ENCODE peak calls at places on chromosomes 12 and 14, in four cellular contexts. T is IMR-90, P is HCT116, U is NCI-H345. R is an unnamed sample.
A peak's percentile ranks its signal among the peaks of the same experiment; 100 is the strongest.

GRCh38 chr14:94681300-94682060 is 69.3 kb downstream of the SERPINA3 start:
- DNase-seq in T (peak; percentile 42), P (peak; percentile 74), U (peak; percentile 6), R (no peak)

GRCh38 chr14:76375484-76375883 is 453 bp upstream of the ESRRB start:
- DNase-seq in T (no peak), P (peak; percentile 12), U (no peak), R (no peak)

GRCh38 chr12:53207042-53207441 is at the start of gene ITGB7:
- DNase-seq in T (no peak), P (no peak), U (no peak), R (no peak)

GRCh38 chr12:76763746-76764675 is at the start of gene ZDHHC17:
- DNase-seq in T (peak; percentile 92), P (peak; percentile 78), U (peak; percentile 94), R (peak; percentile 88)

GRCh38 chr14:104561124-104561531 is 18.4 kb upstream of the C14orf180 start:
- DNase-seq in T (no peak), P (no peak), U (no peak), R (no peak)

GRCh38 chr12:15532364-15532977 is 210.2 kb downstream of the PTPRO start:
- DNase-seq in T (peak; percentile 77), P (peak; percentile 72), U (no peak), R (no peak)

GRCh38 chr12:112005419-112006395 is 7.3 kb downstream of the TMEM116 start:
- DNase-seq in T (peak; percentile 46), P (peak; percentile 24), U (no peak), R (no peak)

GRCh38 chr14:75479770-75480600 is 42.3 kb upstream of the BATF start:
- DNase-seq in T (no peak), P (no peak), U (no peak), R (no peak)

GRCh38 chr14:41925409-41925808 is 318.7 kb downstream of the LRFN5 start:
- DNase-seq in T (peak; percentile 1), P (peak; percentile 10), U (peak; percentile 18), R (no peak)

GRCh38 chr14:34030864-34031263 is 80.0 kb upstream of the EGLN3 start:
- DNase-seq in T (peak; percentile 35), P (no peak), U (no peak), R (no peak)

GRCh38 chr12:48070731-48071130 is 35.1 kb downstream of the SENP1 start:
- DNase-seq in T (no peak), P (no peak), U (no peak), R (no peak)

GRCh38 chr12:104187446-104188155 is 28.0 kb upstream of the TXNRD1 start:
- DNase-seq in T (no peak), P (no peak), U (no peak), R (no peak)

GRCh38 chr12:107600596-107601144 is 84.9 kb upstream of the PWP1 start:
- DNase-seq in T (no peak), P (no peak), U (no peak), R (no peak)

GRCh38 chr14:55721353-55721752 is 141.3 kb downstream of the KTN1 start:
- DNase-seq in T (peak; percentile 88), P (peak; percentile 22), U (no peak), R (no peak)

GRCh38 chr12:51389302-51389999 is 1.8 kb downstream of the GALNT6 start:
- DNase-seq in T (peak; percentile 93), P (no peak), U (no peak), R (no peak)

GRCh38 chr14:36339817-36340216 is 19.4 kb upstream of the MBIP start:
- DNase-seq in T (no peak), P (no peak), U (no peak), R (peak; percentile 20)

GRCh38 chr14:104150201-104151027 is 12.0 kb downstream of the KIF26A start:
- DNase-seq in T (no peak), P (no peak), U (peak; percentile 18), R (no peak)

GRCh38 chr12:4775936-4776335 is 55.7 kb downstream of the GALNT8 start:
- DNase-seq in T (no peak), P (no peak), U (no peak), R (no peak)

GRCh38 chr12:132527186-132527882 is 37.4 kb downstream of the FBRSL1 start:
- DNase-seq in T (no peak), P (no peak), U (no peak), R (no peak)

GRCh38 chr12:46197876-46198275 is 71.0 kb downstream of the SLC38A1 start:
- DNase-seq in T (no peak), P (no peak), U (no peak), R (no peak)

GRCh38 chr14:101475468-101476257 is 85.6 kb upstream of the DIO3 start:
- DNase-seq in T (peak; percentile 81), P (no peak), U (no peak), R (no peak)

GRCh38 chr12:115383668-115384067 is 699.7 kb upstream of the TBX3 start:
- DNase-seq in T (peak; percentile 93), P (no peak), U (no peak), R (no peak)

GRCh38 chr12:57096099-57096572 is 7.2 kb downstream of the NAB2 start:
- DNase-seq in T (no peak), P (no peak), U (peak; percentile 36), R (no peak)

GRCh38 chr14:77151245-77151644 is 9.7 kb upstream of the ZDHHC22 start:
- DNase-seq in T (no peak), P (no peak), U (peak; percentile 23), R (no peak)

GRCh38 chr14:36657409-36658090 is 4.1 kb upstream of the PAX9 start:
- DNase-seq in T (no peak), P (no peak), U (no peak), R (no peak)

GRCh38 chr14:37985826-37986470 is 221.8 kb upstream of the SSTR1 start:
- DNase-seq in T (peak; percentile 65), P (peak; percentile 41), U (peak; percentile 50), R (no peak)

GRCh38 chr12:119005085-119005484 is 23.7 kb downstream of the SRRM4 start:
- DNase-seq in T (no peak), P (no peak), U (no peak), R (no peak)

GRCh38 chr12:94175763-94176660 is 27.6 kb downstream of the PLXNC1 start:
- DNase-seq in T (peak; percentile 36), P (no peak), U (no peak), R (peak; percentile 47)

GRCh38 chr12:42589465-42590323 is at the start of gene PRICKLE1:
- DNase-seq in T (peak; percentile 60), P (no peak), U (no peak), R (no peak)

GRCh38 chr14:96064866-96065265 is 25.7 kb downstream of the C14orf132 start:
- DNase-seq in T (no peak), P (no peak), U (no peak), R (no peak)

GRCh38 chr12:133129368-133130037 is 571 bp downstream of the ZNF891 start:
- DNase-seq in T (peak; percentile 15), P (no peak), U (no peak), R (no peak)

GRCh38 chr14:73198253-73198652 is 39.1 kb upstream of the PAPLN start:
- DNase-seq in T (no peak), P (no peak), U (no peak), R (no peak)

GRCh38 chr14:37232907-37233481 is 35.3 kb downstream of the MIPOL1 start:
- DNase-seq in T (peak; percentile 69), P (peak; percentile 41), U (peak; percentile 65), R (no peak)

GRCh38 chr14:83849999-83850611 is 1679.8 kb upstream of the FLRT2 start:
- DNase-seq in T (no peak), P (no peak), U (no peak), R (no peak)

GRCh38 chr12:75564398-75564797 is 53.0 kb upstream of the KRR1 start:
- DNase-seq in T (no peak), P (no peak), U (no peak), R (no peak)

GRCh38 chr14:22739423-22739822 is 27.1 kb upstream of the OXA1L start:
- DNase-seq in T (no peak), P (no peak), U (no peak), R (no peak)